ENCODE peak calls at places on chromosomes 16 and 17, in ten cellular contexts. One of them, this sample, is unnamed.
A peak's percentile ranks its signal among the peaks of the same experiment; 100 is the strongest.

GRCh38 chr17:30093463-30094147 is 23.0 kb upstream of the NSRP1 start:
- DNase-seq in adrenal gland: peak; percentile 67
- DNase-seq in AG09309: no peak
- DNase-seq in astrocyte of the spinal cord: peak; percentile 59
- DNase-seq in lower leg skin: no peak
- DNase-seq in gastrocnemius medialis: peak; percentile 20
- DNase-seq in cardiac fibroblast: peak; percentile 71
- DNase-seq in OCI-LY7: peak; percentile 63
- DNase-seq in fibroblast of lung: peak; percentile 61
- DNase-seq in HFF-Myc: no peak
- DNase-seq in this sample: peak; percentile 22

GRCh38 chr16:23554536-23554935 is 2.6 kb downstream of the EARS2 start:
- DNase-seq in cardiac fibroblast: no peak
- DNase-seq in lower leg skin: no peak
- DNase-seq in AG09309: no peak
- DNase-seq in adrenal gland: no peak
- DNase-seq in OCI-LY7: peak; percentile 63
- DNase-seq in fibroblast of lung: no peak
- DNase-seq in astrocyte of the spinal cord: no peak
- DNase-seq in HFF-Myc: no peak
- DNase-seq in gastrocnemius medialis: no peak
- DNase-seq in this sample: no peak

GRCh38 chr17:4449736-4450135 is 16.0 kb downstream of the SPNS3 start:
- DNase-seq in cardiac fibroblast: no peak
- DNase-seq in OCI-LY7: no peak
- DNase-seq in gastrocnemius medialis: no peak
- DNase-seq in fibroblast of lung: no peak
- DNase-seq in HFF-Myc: no peak
- DNase-seq in lower leg skin: no peak
- DNase-seq in astrocyte of the spinal cord: no peak
- DNase-seq in adrenal gland: no peak
- DNase-seq in AG09309: no peak
- DNase-seq in this sample: peak; percentile 39

GRCh38 chr16:53775821-53776431 is 72.0 kb downstream of the FTO start:
- DNase-seq in lower leg skin: peak; percentile 69
- DNase-seq in AG09309: peak; percentile 90
- DNase-seq in adrenal gland: peak; percentile 75
- DNase-seq in cardiac fibroblast: peak; percentile 96
- DNase-seq in HFF-Myc: peak; percentile 61
- DNase-seq in astrocyte of the spinal cord: peak; percentile 90
- DNase-seq in OCI-LY7: no peak
- DNase-seq in gastrocnemius medialis: peak; percentile 23
- DNase-seq in fibroblast of lung: peak; percentile 90
- DNase-seq in this sample: peak; percentile 44

GRCh38 chr16:397736-398332 is 835 bp downstream of the NME4 start:
- DNase-seq in OCI-LY7: peak; percentile 59
- DNase-seq in cardiac fibroblast: peak; percentile 70
- DNase-seq in AG09309: no peak
- DNase-seq in lower leg skin: no peak
- DNase-seq in HFF-Myc: peak; percentile 17
- DNase-seq in gastrocnemius medialis: peak; percentile 77
- DNase-seq in fibroblast of lung: peak; percentile 73
- DNase-seq in adrenal gland: peak; percentile 92
- DNase-seq in astrocyte of the spinal cord: peak; percentile 59
- DNase-seq in this sample: peak; percentile 81

GRCh38 chr17:39194089-39194984 is 3.1 kb downstream of the CACNB1 start:
- DNase-seq in adrenal gland: peak; percentile 92
- DNase-seq in cardiac fibroblast: peak; percentile 67
- DNase-seq in lower leg skin: no peak
- DNase-seq in HFF-Myc: no peak
- DNase-seq in gastrocnemius medialis: peak; percentile 96
- DNase-seq in OCI-LY7: no peak
- DNase-seq in AG09309: no peak
- DNase-seq in astrocyte of the spinal cord: peak; percentile 58
- DNase-seq in fibroblast of lung: peak; percentile 58
- DNase-seq in this sample: peak; percentile 31

GRCh38 chr17:2198917-2199316 is 104.7 kb downstream of the SMG6 start:
- DNase-seq in fibroblast of lung: no peak
- DNase-seq in adrenal gland: no peak
- DNase-seq in lower leg skin: no peak
- DNase-seq in gastrocnemius medialis: no peak
- DNase-seq in AG09309: no peak
- DNase-seq in HFF-Myc: no peak
- DNase-seq in astrocyte of the spinal cord: peak; percentile 55
- DNase-seq in OCI-LY7: no peak
- DNase-seq in cardiac fibroblast: peak; percentile 79
- DNase-seq in this sample: no peak

GRCh38 chr17:4215882-4216411 is 47.8 kb downstream of the ANKFY1 start:
- DNase-seq in lower leg skin: no peak
- DNase-seq in OCI-LY7: no peak
- DNase-seq in astrocyte of the spinal cord: no peak
- DNase-seq in adrenal gland: no peak
- DNase-seq in fibroblast of lung: no peak
- DNase-seq in HFF-Myc: no peak
- DNase-seq in AG09309: no peak
- DNase-seq in gastrocnemius medialis: no peak
- DNase-seq in cardiac fibroblast: no peak
- DNase-seq in this sample: no peak

GRCh38 chr16:77788196-77789084 is at the start of gene VAT1L:
- DNase-seq in AG09309: no peak
- DNase-seq in OCI-LY7: no peak
- DNase-seq in HFF-Myc: no peak
- DNase-seq in gastrocnemius medialis: no peak
- DNase-seq in astrocyte of the spinal cord: peak; percentile 75
- DNase-seq in lower leg skin: no peak
- DNase-seq in adrenal gland: peak; percentile 76
- DNase-seq in cardiac fibroblast: peak; percentile 48
- DNase-seq in fibroblast of lung: peak; percentile 66
- DNase-seq in this sample: no peak

GRCh38 chr17:63914471-63914870 is 3.4 kb upstream of the CSHL1 start:
- DNase-seq in astrocyte of the spinal cord: no peak
- DNase-seq in lower leg skin: no peak
- DNase-seq in cardiac fibroblast: no peak
- DNase-seq in adrenal gland: no peak
- DNase-seq in gastrocnemius medialis: no peak
- DNase-seq in HFF-Myc: no peak
- DNase-seq in OCI-LY7: no peak
- DNase-seq in fibroblast of lung: no peak
- DNase-seq in AG09309: no peak
- DNase-seq in this sample: no peak

GRCh38 chr16:19307587-19308241 is 22.2 kb downstream of the CLEC19A start:
- DNase-seq in AG09309: no peak
- DNase-seq in OCI-LY7: peak; percentile 29
- DNase-seq in HFF-Myc: no peak
- DNase-seq in cardiac fibroblast: no peak
- DNase-seq in gastrocnemius medialis: no peak
- DNase-seq in astrocyte of the spinal cord: no peak
- DNase-seq in adrenal gland: no peak
- DNase-seq in lower leg skin: no peak
- DNase-seq in fibroblast of lung: no peak
- DNase-seq in this sample: no peak

GRCh38 chr16:49336581-49336980 is 37.0 kb upstream of the C16orf78 start:
- DNase-seq in cardiac fibroblast: no peak
- DNase-seq in astrocyte of the spinal cord: no peak
- DNase-seq in HFF-Myc: no peak
- DNase-seq in OCI-LY7: no peak
- DNase-seq in lower leg skin: no peak
- DNase-seq in gastrocnemius medialis: no peak
- DNase-seq in AG09309: no peak
- DNase-seq in fibroblast of lung: no peak
- DNase-seq in adrenal gland: no peak
- DNase-seq in this sample: no peak

GRCh38 chr17:64063766-64064224 is 43.4 kb upstream of the ICAM2 start:
- DNase-seq in AG09309: no peak
- DNase-seq in HFF-Myc: no peak
- DNase-seq in adrenal gland: peak; percentile 85
- DNase-seq in cardiac fibroblast: peak; percentile 61
- DNase-seq in fibroblast of lung: peak; percentile 44
- DNase-seq in lower leg skin: no peak
- DNase-seq in gastrocnemius medialis: peak; percentile 28
- DNase-seq in OCI-LY7: peak; percentile 71
- DNase-seq in astrocyte of the spinal cord: no peak
- DNase-seq in this sample: peak; percentile 76

GRCh38 chr17:72976971-72977767 is 115.3 kb downstream of the SLC39A11 start:
- DNase-seq in AG09309: peak; percentile 57
- DNase-seq in fibroblast of lung: peak; percentile 89
- DNase-seq in cardiac fibroblast: peak; percentile 95
- DNase-seq in OCI-LY7: no peak
- DNase-seq in gastrocnemius medialis: peak; percentile 23
- DNase-seq in HFF-Myc: no peak
- DNase-seq in adrenal gland: peak; percentile 82
- DNase-seq in lower leg skin: peak; percentile 18
- DNase-seq in astrocyte of the spinal cord: peak; percentile 89
- DNase-seq in this sample: peak; percentile 23

GRCh38 chr16:87636741-87637140 is 34.4 kb downstream of the JPH3 start:
- DNase-seq in AG09309: no peak
- DNase-seq in fibroblast of lung: no peak
- DNase-seq in lower leg skin: no peak
- DNase-seq in gastrocnemius medialis: no peak
- DNase-seq in OCI-LY7: no peak
- DNase-seq in HFF-Myc: no peak
- DNase-seq in astrocyte of the spinal cord: no peak
- DNase-seq in adrenal gland: no peak
- DNase-seq in cardiac fibroblast: no peak
- DNase-seq in this sample: no peak

GRCh38 chr16:87636050-87636684 is 33.9 kb downstream of the JPH3 start:
- DNase-seq in AG09309: peak; percentile 28
- DNase-seq in cardiac fibroblast: peak; percentile 84
- DNase-seq in HFF-Myc: peak; percentile 39
- DNase-seq in astrocyte of the spinal cord: peak; percentile 53
- DNase-seq in OCI-LY7: peak; percentile 76
- DNase-seq in adrenal gland: peak; percentile 92
- DNase-seq in fibroblast of lung: peak; percentile 83
- DNase-seq in lower leg skin: peak; percentile 68
- DNase-seq in gastrocnemius medialis: peak; percentile 64
- DNase-seq in this sample: peak; percentile 84

GRCh38 chr16:87637357-87637756 is 35.0 kb downstream of the JPH3 start:
- DNase-seq in fibroblast of lung: no peak
- DNase-seq in AG09309: no peak
- DNase-seq in HFF-Myc: no peak
- DNase-seq in cardiac fibroblast: no peak
- DNase-seq in astrocyte of the spinal cord: no peak
- DNase-seq in OCI-LY7: no peak
- DNase-seq in gastrocnemius medialis: no peak
- DNase-seq in adrenal gland: no peak
- DNase-seq in lower leg skin: no peak
- DNase-seq in this sample: no peak

GRCh38 chr16:87634411-87634810 is 32.1 kb downstream of the JPH3 start:
- DNase-seq in AG09309: no peak
- DNase-seq in OCI-LY7: no peak
- DNase-seq in astrocyte of the spinal cord: no peak
- DNase-seq in adrenal gland: no peak
- DNase-seq in lower leg skin: no peak
- DNase-seq in fibroblast of lung: no peak
- DNase-seq in HFF-Myc: no peak
- DNase-seq in cardiac fibroblast: no peak
- DNase-seq in gastrocnemius medialis: no peak
- DNase-seq in this sample: no peak

GRCh38 chr16:87635541-87636049 is 33.3 kb downstream of the JPH3 start:
- DNase-seq in AG09309: no peak
- DNase-seq in astrocyte of the spinal cord: peak; percentile 14
- DNase-seq in lower leg skin: no peak
- DNase-seq in fibroblast of lung: peak; percentile 28
- DNase-seq in gastrocnemius medialis: peak; percentile 17
- DNase-seq in cardiac fibroblast: peak; percentile 37
- DNase-seq in HFF-Myc: no peak
- DNase-seq in OCI-LY7: peak; percentile 84
- DNase-seq in adrenal gland: peak; percentile 81
- DNase-seq in this sample: peak; percentile 66
- H3K4me3 ChIP-seq in AG09309: no peak overlapping the region
- H3K4me3 ChIP-seq in astrocyte of the spinal cord: no peak overlapping the region
- H3K4me3 ChIP-seq in lower leg skin: no peak overlapping the region
- H3K4me3 ChIP-seq in fibroblast of lung: no peak overlapping the region
- H3K4me3 ChIP-seq in gastrocnemius medialis: peak overlapping the region; percentile 20
- H3K4me3 ChIP-seq in cardiac fibroblast: no peak overlapping the region
- H3K4me3 ChIP-seq in HFF-Myc: no peak overlapping the region
- H3K4me3 ChIP-seq in OCI-LY7: peak overlapping the region; percentile 61
- H3K4me3 ChIP-seq in adrenal gland: no peak overlapping the region
- H3K4me3 ChIP-seq in this sample: no peak overlapping the region

GRCh38 chr17:52789829-52790228 is 631.3 kb upstream of the CA10 start:
- DNase-seq in lower leg skin: no peak
- DNase-seq in OCI-LY7: no peak
- DNase-seq in HFF-Myc: no peak
- DNase-seq in gastrocnemius medialis: no peak
- DNase-seq in astrocyte of the spinal cord: no peak
- DNase-seq in adrenal gland: no peak
- DNase-seq in fibroblast of lung: no peak
- DNase-seq in AG09309: no peak
- DNase-seq in cardiac fibroblast: peak; percentile 4
- DNase-seq in this sample: no peak

GRCh38 chr17:52790359-52790955 is 631.9 kb upstream of the CA10 start:
- DNase-seq in AG09309: no peak
- DNase-seq in astrocyte of the spinal cord: no peak
- DNase-seq in gastrocnemius medialis: no peak
- DNase-seq in cardiac fibroblast: peak; percentile 50
- DNase-seq in adrenal gland: no peak
- DNase-seq in lower leg skin: no peak
- DNase-seq in HFF-Myc: no peak
- DNase-seq in fibroblast of lung: no peak
- DNase-seq in OCI-LY7: no peak
- DNase-seq in this sample: no peak
- TF ChIP-seq CTCF in AG09309: no peak
- TF ChIP-seq CTCF in astrocyte of the spinal cord: no peak
- TF ChIP-seq CTCF in gastrocnemius medialis: no peak
- TF ChIP-seq CTCF in cardiac fibroblast: no peak
- TF ChIP-seq CTCF in adrenal gland: no peak
- TF ChIP-seq CTCF in lower leg skin: no peak
- TF ChIP-seq CTCF in HFF-Myc: no peak
- TF ChIP-seq CTCF in fibroblast of lung: no peak
- TF ChIP-seq CTCF in OCI-LY7: no peak
- TF ChIP-seq CTCF in this sample: no peak

DNA sequence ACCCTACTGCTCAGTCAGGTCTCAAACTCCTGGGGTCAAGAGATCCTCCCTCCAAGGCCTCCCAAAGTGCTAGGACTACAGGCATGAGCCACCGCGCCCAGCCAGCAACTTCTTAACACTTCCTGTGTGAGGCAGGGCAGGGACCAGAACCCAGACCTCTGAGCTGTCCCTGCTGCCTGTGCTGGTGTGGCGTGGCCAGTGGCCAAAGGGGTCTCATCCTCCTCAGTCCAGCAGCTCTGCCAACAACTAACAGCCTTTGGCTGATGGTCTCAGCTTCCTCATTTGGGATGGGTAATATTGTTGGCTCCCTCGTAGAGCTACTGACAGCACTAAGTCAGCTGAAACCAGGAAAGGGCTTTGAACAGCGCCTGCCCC is 1.4 kb upstream of the LLGL1 start:
- DNase-seq in adrenal gland: no peak
- DNase-seq in cardiac fibroblast: no peak
- DNase-seq in gastrocnemius medialis: no peak
- DNase-seq in astrocyte of the spinal cord: no peak
- DNase-seq in OCI-LY7: no peak
- DNase-seq in lower leg skin: no peak
- DNase-seq in fibroblast of lung: no peak
- DNase-seq in HFF-Myc: no peak
- DNase-seq in AG09309: no peak
- DNase-seq in this sample: no peak
- H3K4me3 ChIP-seq in adrenal gland: no peak overlapping the region
- H3K4me3 ChIP-seq in cardiac fibroblast: no peak overlapping the region
- H3K4me3 ChIP-seq in gastrocnemius medialis: no peak overlapping the region
- H3K4me3 ChIP-seq in astrocyte of the spinal cord: no peak overlapping the region
- H3K4me3 ChIP-seq in OCI-LY7: no peak overlapping the region
- H3K4me3 ChIP-seq in lower leg skin: no peak overlapping the region
- H3K4me3 ChIP-seq in fibroblast of lung: no peak overlapping the region
- H3K4me3 ChIP-seq in HFF-Myc: no peak overlapping the region
- H3K4me3 ChIP-seq in AG09309: no peak overlapping the region
- H3K4me3 ChIP-seq in this sample: no peak overlapping the region

GRCh38 chr16:27268376-27269299 is at the start of gene NSMCE1:
- DNase-seq in OCI-LY7: peak; percentile 98
- DNase-seq in lower leg skin: peak; percentile 97
- DNase-seq in fibroblast of lung: peak; percentile 97
- DNase-seq in cardiac fibroblast: peak; percentile 97
- DNase-seq in astrocyte of the spinal cord: peak; percentile 96
- DNase-seq in adrenal gland: peak; percentile 99
- DNase-seq in gastrocnemius medialis: peak; percentile 96
- DNase-seq in HFF-Myc: peak; percentile 89
- DNase-seq in AG09309: peak; percentile 73
- DNase-seq in this sample: peak; percentile 99
- TF ChIP-seq CTCF in OCI-LY7: no peak
- TF ChIP-seq CTCF in lower leg skin: no peak
- TF ChIP-seq CTCF in fibroblast of lung: no peak
- TF ChIP-seq CTCF in cardiac fibroblast: peak; percentile 33
- TF ChIP-seq CTCF in astrocyte of the spinal cord: peak; percentile 20
- TF ChIP-seq CTCF in adrenal gland: peak; percentile 25
- TF ChIP-seq CTCF in gastrocnemius medialis: no peak
- TF ChIP-seq CTCF in HFF-Myc: no peak
- TF ChIP-seq CTCF in AG09309: no peak
- TF ChIP-seq CTCF in this sample: peak; percentile 63